ENCODE peak calls at places on chromosomes 6 and 20, in four cellular contexts. J is K562, E is HCT116, N is SK-N-SH. X is an unnamed sample.

GRCh38 chr6:148044921-148045320 is 297.7 kb upstream of the SASH1 start:
- DNase-seq in J (no peak), E (no peak), N (no peak), X (no peak)

GRCh38 chr6:128738112-128738511 is 144.8 kb upstream of the LAMA2 start:
- DNase-seq in J (no peak), E (no peak), N (no peak), X (no peak)

GRCh38 chr6:150702675-150703074 is 103.0 kb downstream of the PLEKHG1 start:
- DNase-seq in J (no peak), E (no peak), N (no peak), X (no peak)

GRCh38 chr6:54586251-54586650 is 260.3 kb upstream of the FAM83B start:
- DNase-seq in J (no peak), E (no peak), N (no peak), X (no peak)

GRCh38 chr6:159312204-159312603 is 143.0 kb downstream of the FNDC1 start:
- DNase-seq in J (no peak), E (no peak), N (no peak), X (no peak)

GRCh38 chr6:53347250-53347920 is 1.4 kb downstream of the ELOVL5 start:
- DNase-seq in J (no peak), E (no peak), N (no peak), X (no peak)

GRCh38 chr6:108526739-108527174 is 34.0 kb upstream of the FOXO3 start:
- DNase-seq in J (peak; percentile 46), E (no peak), N (peak; percentile 64), X (peak; percentile 36)

GRCh38 chr6:144908004-144908403 is 622.9 kb downstream of the UTRN start:
- DNase-seq in J (no peak), E (no peak), N (no peak), X (no peak)

GRCh38 chr6:137223370-137224131 is 4.4 kb upstream of the IFNGR1 start:
- DNase-seq in J (no peak), E (no peak), N (no peak), X (no peak)

GRCh38 chr6:90397929-90398674 is 101.5 kb upstream of the BACH2 start:
- DNase-seq in J (no peak), E (no peak), N (peak; percentile 26), X (no peak)

GRCh38 chr6:105213272-105213671 is 33.5 kb upstream of the POPDC3 start:
- DNase-seq in J (no peak), E (no peak), N (no peak), X (no peak)

GRCh38 chr20:57902478-57902877 is 192.7 kb upstream of the PMEPA1 start:
- DNase-seq in J (no peak), E (no peak), N (no peak), X (no peak)

GRCh38 chr6:43790031-43790430 is 20.0 kb downstream of the VEGFA start:
- DNase-seq in J (no peak), E (no peak), N (no peak), X (no peak)

GRCh38 chr20:38441916-38442315 is 6.8 kb upstream of the SNHG17 start:
- DNase-seq in J (no peak), E (no peak), N (no peak), X (no peak)

GRCh38 chr6:31055401-31055800 is 45.1 kb downstream of the MUC22 start:
- DNase-seq in J (no peak), E (no peak), N (no peak), X (no peak)

GRCh38 chr6:35080016-35080680 is 61.0 kb downstream of the TCP11 start:
- DNase-seq in J (no peak), E (no peak), N (no peak), X (no peak)

GRCh38 chr6:138570716-138571020 is 71.4 kb upstream of the NHSL1 start:
- DNase-seq in J (no peak), E (no peak), N (no peak), X (no peak)

GRCh38 chr6:2021713-2022125 is 223.7 kb downstream of the GMDS start:
- DNase-seq in J (no peak), E (no peak), N (no peak), X (no peak)

GRCh38 chr20:10519361-10520048 is 84.4 kb downstream of the SLX4IP start:
- DNase-seq in J (no peak), E (no peak), N (no peak), X (no peak)

GRCh38 chr20:7694940-7695567 is 245.2 kb downstream of the HAO1 start:
- DNase-seq in J (no peak), E (no peak), N (no peak), X (no peak)

GRCh38 chr20:63890201-63890576 is 4.7 kb upstream of the DNAJC5 start:
- DNase-seq in J (no peak), E (no peak), N (no peak), X (no peak)

GRCh38 chr6:44116643-44117382 is 10.4 kb downstream of the MRPL14 start:
- DNase-seq in J (no peak), E (no peak), N (no peak), X (no peak)

GRCh38 chr20:44477151-44477550 is 1.5 kb downstream of the TTPAL start:
- DNase-seq in J (no peak), E (no peak), N (no peak), X (no peak)

GRCh38 chr6:7833753-7834075 is 76.9 kb downstream of the TXNDC5 start:
- DNase-seq in J (no peak), E (no peak), N (no peak), X (no peak)

GRCh38 chr6:141561154-141561553 is 571.6 kb upstream of the GJE1 start:
- DNase-seq in J (no peak), E (no peak), N (no peak), X (peak; percentile 13)

GRCh38 chr6:53532942-53533341 is 12.0 kb downstream of the GCLC start:
- DNase-seq in J (no peak), E (no peak), N (no peak), X (no peak)

DNA sequence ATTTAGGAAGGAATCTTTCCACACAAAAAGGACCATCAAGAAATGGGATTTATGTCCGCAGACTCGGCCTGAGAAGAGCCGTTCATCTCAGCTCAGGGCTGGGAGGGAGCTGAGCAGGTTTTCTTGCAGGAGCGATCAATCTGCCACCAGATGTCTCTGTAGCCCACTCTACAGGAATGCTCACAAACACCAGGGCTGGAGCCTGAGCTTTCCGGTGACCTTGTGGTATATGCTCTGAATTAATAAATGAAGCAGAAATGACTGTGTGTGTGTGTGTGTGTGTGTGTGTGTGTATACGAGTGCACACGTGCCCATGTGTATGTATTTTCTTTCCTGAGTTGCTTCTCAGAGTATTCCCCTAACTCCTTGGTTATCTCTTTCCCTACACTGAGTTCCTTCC is 12.0 kb downstream of the CD83 start:
- DNase-seq in J (peak; percentile 61), E (peak; percentile 34), N (peak; percentile 76), X (peak; percentile 75)
- TF ChIP-seq JUND in J (no peak), E (no peak), N (no peak), X (no peak)

DNA sequence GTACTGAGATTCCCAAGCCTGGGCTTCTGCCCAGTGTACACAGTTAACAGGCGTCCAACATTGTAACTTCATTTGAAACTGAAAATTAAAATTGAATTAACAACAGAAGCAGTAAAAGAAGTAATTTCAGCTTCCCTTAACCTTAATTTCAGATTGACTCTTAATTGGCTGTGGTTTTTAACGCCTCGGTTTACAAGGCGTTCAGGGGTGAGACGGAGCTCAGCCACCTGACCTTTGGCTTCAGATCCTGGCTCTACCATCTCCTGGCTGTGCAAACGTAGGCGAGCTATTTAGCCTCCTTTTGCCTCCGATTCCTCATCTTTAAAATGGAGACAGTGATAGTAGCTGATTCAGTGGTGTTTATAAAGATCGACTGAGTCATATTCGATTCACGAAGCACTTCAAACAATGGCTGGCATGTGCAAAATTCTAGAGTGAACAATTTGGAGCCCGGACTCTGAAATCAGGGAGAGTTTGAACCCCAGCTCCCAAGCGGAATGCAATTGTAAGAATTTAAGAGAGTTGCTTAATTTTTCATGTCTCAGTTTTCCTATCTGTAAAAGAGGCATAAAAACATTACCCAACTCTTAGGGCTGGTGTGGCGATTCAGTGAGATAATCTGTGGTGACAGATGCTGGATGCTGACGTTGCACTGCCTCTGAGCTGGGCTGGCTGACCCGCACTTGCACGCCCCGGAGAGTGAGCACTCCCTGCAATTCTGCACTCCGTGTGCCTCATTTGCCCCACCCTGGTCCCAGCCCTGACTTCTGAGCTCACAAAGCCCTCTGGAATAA is 23.5 kb upstream of the OCSTAMP start:
- DNase-seq in J (no peak), E (no peak), N (no peak), X (no peak)
- TF ChIP-seq JUND in J (peak; percentile 5), E (no peak), N (no peak), X (no peak)

GRCh38 chr6:89145962-89146747 is at the start of gene PM20D2:
- DNase-seq in J (peak; percentile 68), E (peak; percentile 48), N (peak; percentile 97), X (no peak)

GRCh38 chr6:89148016-89148750 is 2.3 kb downstream of the PM20D2 start:
- DNase-seq in J (no peak), E (peak; percentile 12), N (no peak), X (no peak)

GRCh38 chr6:89144358-89145041 is 1.4 kb upstream of the PM20D2 start:
- DNase-seq in J (no peak), E (no peak), N (peak; percentile 45), X (peak; percentile 39)

GRCh38 chr6:89146748-89147715 is 1.2 kb downstream of the PM20D2 start:
- DNase-seq in J (no peak), E (peak; percentile 18), N (no peak), X (no peak)

GRCh38 chr6:89145461-89145961 is 344 bp upstream of the PM20D2 start:
- DNase-seq in J (no peak), E (no peak), N (peak; percentile 46), X (no peak)
- TF ChIP-seq JUND in J (no peak), E (no peak), N (no peak), X (no peak)

DNA sequence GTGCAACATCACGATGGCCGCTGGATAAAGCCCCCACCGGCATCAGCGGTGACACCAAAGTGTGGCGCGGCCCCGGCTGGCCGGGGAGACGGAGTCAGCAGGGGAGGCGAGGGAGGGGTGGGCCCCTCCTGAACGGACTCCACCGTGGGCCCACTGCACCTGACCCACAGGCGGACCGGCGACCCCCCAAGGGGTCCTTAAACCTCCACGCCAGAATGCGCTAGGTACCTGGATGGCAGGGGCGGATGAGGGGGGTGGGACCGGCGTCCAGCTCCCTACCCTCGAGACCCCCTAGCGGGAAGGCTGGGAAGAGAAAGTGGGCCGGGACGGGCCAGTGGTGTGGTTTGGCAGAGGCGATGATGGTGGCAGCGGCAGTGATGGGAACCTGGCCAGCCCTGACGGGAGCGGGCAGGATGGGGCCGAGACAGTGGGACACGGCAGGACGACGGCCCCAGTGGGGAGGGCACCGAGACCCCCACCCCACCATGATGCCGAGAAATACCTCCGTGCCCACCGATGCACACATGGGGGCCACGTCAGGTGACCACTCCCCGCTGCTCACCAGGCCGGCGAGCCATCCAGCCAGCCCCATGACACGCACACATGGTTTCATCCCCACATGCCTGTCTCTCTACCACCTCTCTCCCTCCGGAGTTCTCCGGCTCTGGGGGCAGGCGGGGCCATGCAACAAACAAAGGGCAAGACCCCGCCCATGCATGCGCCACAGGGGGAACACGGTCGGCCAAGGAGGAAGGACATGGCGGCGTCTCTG is 771.9 kb upstream of the DEFB115 start:
- DNase-seq in J (no peak), E (no peak), N (peak; percentile 14), X (no peak)
- TF ChIP-seq JUND in J (no peak), E (no peak), N (no peak), X (no peak)